ENCODE peak calls at places on chromosomes 1 and 21, in ten cellular contexts. Q is stimulated activated naive CD4-positive, alpha-beta T cell treated with Interleukin-2 at 50 U/mL for 16 hours; P is COR-L47; T is upper lobe of right lung; B is Daoy; J is DMS153; O is naive thymus-derived CD8-positive, alpha-beta T cell; F is activated CD4-positive, alpha-beta T cell treated with anti-CD3 and anti-CD28 coated beads, Interleukin-2, amount 50 U/mL, for 4 hours; R is NCI-H1092; I is T-helper 1 cell. E is an unnamed sample.
A peak's percentile ranks its signal among the peaks of the same experiment; 100 is the strongest.

GRCh38 chr1:196355206-196355786 is 252.9 kb downstream of the KCNT2 start:
- DNase-seq in O (no peak), Q (no peak), F (no peak), J (peak; percentile 38), I (no peak), B (no peak), T (no peak), P (peak; percentile 12), R (no peak), E (no peak)

GRCh38 chr21:45898781-45899180 is 82.8 kb upstream of the COL6A1 start:
- DNase-seq in F (no peak), I (no peak), R (no peak), T (no peak), J (no peak), B (no peak), Q (no peak), O (no peak), P (no peak), E (no peak)

GRCh38 chr21:44085491-44086321 is 21.5 kb upstream of the PWP2 start:
- DNase-seq in T (peak; percentile 53), B (no peak), Q (no peak), J (no peak), P (no peak), O (no peak), R (no peak), F (no peak), I (no peak), E (peak; percentile 43)

GRCh38 chr1:25804244-25804963 is 4.4 kb downstream of the SELENON start:
- DNase-seq in R (no peak), O (no peak), B (no peak), P (no peak), F (no peak), J (no peak), I (no peak), T (no peak), Q (no peak), E (no peak)

GRCh38 chr1:19654886-19655717 is 9.6 kb upstream of the HTR6 start:
- DNase-seq in T (no peak), O (no peak), P (peak; percentile 59), I (no peak), Q (no peak), B (no peak), J (peak; percentile 35), R (peak; percentile 73), F (no peak), E (no peak)

GRCh38 chr1:14441302-14441741 is 157.2 kb upstream of the KAZN start:
- DNase-seq in I (no peak), Q (no peak), B (peak; percentile 77), F (no peak), P (no peak), J (no peak), R (no peak), T (peak; percentile 83), O (no peak), E (no peak)

GRCh38 chr1:109790735-109791494 is 27.2 kb upstream of the EPS8L3 start:
- DNase-seq in P (no peak), O (peak; percentile 44), B (peak; percentile 74), T (peak; percentile 81), F (peak; percentile 66), Q (peak; percentile 75), I (peak; percentile 69), R (no peak), J (no peak), E (peak; percentile 88)

GRCh38 chr1:7253118-7253480 is 467.8 kb downstream of the CAMTA1 start:
- DNase-seq in F (no peak), O (no peak), R (no peak), J (no peak), P (no peak), Q (no peak), T (no peak), I (no peak), B (no peak), E (peak; percentile 32)